ENCODE peak calls at places on chromosome 19, in ten cellular contexts. One of them, this sample, is unnamed.

GRCh38 chr19:17553256-17553655 is 2.2 kb upstream of the COLGALT1 start:
- DNase-seq in breast epithelium: no peak
- DNase-seq in body of pancreas: no peak
- DNase-seq in mammary epithelial cell: peak
- DNase-seq in A673: peak
- DNase-seq in thoracic aorta: no peak
- DNase-seq in lower lobe of right lung: no peak
- DNase-seq in PC-3: peak
- DNase-seq in ascending aorta: peak
- DNase-seq in effector memory CD4-positive, alpha-beta T cell: no peak
- DNase-seq in this sample: no peak

GRCh38 chr19:3516675-3517207 is 10.6 kb downstream of the FZR1 start:
- DNase-seq in mammary epithelial cell: no peak
- DNase-seq in lower lobe of right lung: no peak
- DNase-seq in thoracic aorta: no peak
- DNase-seq in body of pancreas: peak
- DNase-seq in A673: no peak
- DNase-seq in PC-3: peak
- DNase-seq in effector memory CD4-positive, alpha-beta T cell: no peak
- DNase-seq in ascending aorta: no peak
- DNase-seq in breast epithelium: no peak
- DNase-seq in this sample: no peak

GRCh38 chr19:10888421-10888866 is 17.1 kb downstream of the CARM1 start:
- DNase-seq in breast epithelium: no peak
- DNase-seq in body of pancreas: no peak
- DNase-seq in mammary epithelial cell: no peak
- DNase-seq in thoracic aorta: no peak
- DNase-seq in PC-3: no peak
- DNase-seq in effector memory CD4-positive, alpha-beta T cell: no peak
- DNase-seq in lower lobe of right lung: no peak
- DNase-seq in ascending aorta: no peak
- DNase-seq in A673: peak
- DNase-seq in this sample: no peak

GRCh38 chr19:11254662-11255061 is 7.7 kb downstream of the DOCK6 start:
- DNase-seq in breast epithelium: no peak
- DNase-seq in A673: no peak
- DNase-seq in mammary epithelial cell: no peak
- DNase-seq in lower lobe of right lung: no peak
- DNase-seq in PC-3: peak
- DNase-seq in effector memory CD4-positive, alpha-beta T cell: no peak
- DNase-seq in ascending aorta: no peak
- DNase-seq in body of pancreas: no peak
- DNase-seq in thoracic aorta: no peak
- DNase-seq in this sample: no peak

GRCh38 chr19:4516939-4517300 is 1.4 kb downstream of the PLIN4 start:
- DNase-seq in body of pancreas: no peak
- DNase-seq in PC-3: no peak
- DNase-seq in A673: no peak
- DNase-seq in lower lobe of right lung: no peak
- DNase-seq in breast epithelium: no peak
- DNase-seq in mammary epithelial cell: no peak
- DNase-seq in effector memory CD4-positive, alpha-beta T cell: no peak
- DNase-seq in ascending aorta: no peak
- DNase-seq in thoracic aorta: no peak
- DNase-seq in this sample: no peak

GRCh38 chr19:16096281-16096855 is 15.3 kb upstream of the RAB8A start:
- DNase-seq in ascending aorta: no peak
- DNase-seq in PC-3: no peak
- DNase-seq in mammary epithelial cell: no peak
- DNase-seq in body of pancreas: no peak
- DNase-seq in breast epithelium: no peak
- DNase-seq in effector memory CD4-positive, alpha-beta T cell: no peak
- DNase-seq in A673: no peak
- DNase-seq in lower lobe of right lung: no peak
- DNase-seq in thoracic aorta: no peak
- DNase-seq in this sample: no peak

GRCh38 chr19:58356971-58357797 is 3.9 kb upstream of the A1BG start:
- DNase-seq in effector memory CD4-positive, alpha-beta T cell: no peak
- DNase-seq in PC-3: no peak
- DNase-seq in breast epithelium: no peak
- DNase-seq in body of pancreas: no peak
- DNase-seq in lower lobe of right lung: peak
- DNase-seq in mammary epithelial cell: no peak
- DNase-seq in thoracic aorta: no peak
- DNase-seq in ascending aorta: no peak
- DNase-seq in A673: no peak
- DNase-seq in this sample: no peak

GRCh38 chr19:50794074-50794777 is 4.0 kb downstream of the ACP4 start:
- DNase-seq in body of pancreas: peak
- DNase-seq in breast epithelium: no peak
- DNase-seq in A673: peak
- DNase-seq in PC-3: peak
- DNase-seq in effector memory CD4-positive, alpha-beta T cell: no peak
- DNase-seq in lower lobe of right lung: no peak
- DNase-seq in mammary epithelial cell: peak
- DNase-seq in thoracic aorta: no peak
- DNase-seq in ascending aorta: no peak
- DNase-seq in this sample: no peak

GRCh38 chr19:55545913-55546495 is 661 bp upstream of the SBK3 start:
- DNase-seq in PC-3: no peak
- DNase-seq in body of pancreas: no peak
- DNase-seq in A673: no peak
- DNase-seq in breast epithelium: no peak
- DNase-seq in effector memory CD4-positive, alpha-beta T cell: no peak
- DNase-seq in thoracic aorta: no peak
- DNase-seq in lower lobe of right lung: no peak
- DNase-seq in ascending aorta: no peak
- DNase-seq in mammary epithelial cell: no peak
- DNase-seq in this sample: no peak

GRCh38 chr19:30375651-30376050 is 3.5 kb downstream of the ZNF536 start:
- DNase-seq in breast epithelium: no peak
- DNase-seq in effector memory CD4-positive, alpha-beta T cell: no peak
- DNase-seq in lower lobe of right lung: no peak
- DNase-seq in mammary epithelial cell: no peak
- DNase-seq in PC-3: no peak
- DNase-seq in thoracic aorta: no peak
- DNase-seq in A673: no peak
- DNase-seq in ascending aorta: no peak
- DNase-seq in body of pancreas: no peak
- DNase-seq in this sample: no peak
- H3K27ac ChIP-seq in breast epithelium: no peak
- H3K27ac ChIP-seq in effector memory CD4-positive, alpha-beta T cell: no peak
- H3K27ac ChIP-seq in lower lobe of right lung: no peak
- H3K27ac ChIP-seq in mammary epithelial cell: no peak
- H3K27ac ChIP-seq in PC-3: no peak
- H3K27ac ChIP-seq in thoracic aorta: no peak
- H3K27ac ChIP-seq in A673: no peak
- H3K27ac ChIP-seq in ascending aorta: no peak
- H3K27ac ChIP-seq in body of pancreas: no peak
- H3K27ac ChIP-seq in this sample: no peak

GRCh38 chr19:40466219-40467006 is at the start of gene SPTBN4:
- DNase-seq in breast epithelium: peak
- DNase-seq in body of pancreas: no peak
- DNase-seq in A673: no peak
- DNase-seq in ascending aorta: no peak
- DNase-seq in lower lobe of right lung: peak
- DNase-seq in PC-3: no peak
- DNase-seq in effector memory CD4-positive, alpha-beta T cell: peak
- DNase-seq in thoracic aorta: no peak
- DNase-seq in mammary epithelial cell: no peak
- DNase-seq in this sample: no peak
- H3K27ac ChIP-seq in breast epithelium: peak
- H3K27ac ChIP-seq in body of pancreas: peak
- H3K27ac ChIP-seq in A673: no peak
- H3K27ac ChIP-seq in ascending aorta: no peak
- H3K27ac ChIP-seq in lower lobe of right lung: peak
- H3K27ac ChIP-seq in PC-3: no peak
- H3K27ac ChIP-seq in effector memory CD4-positive, alpha-beta T cell: peak
- H3K27ac ChIP-seq in thoracic aorta: peak
- H3K27ac ChIP-seq in mammary epithelial cell: no peak
- H3K27ac ChIP-seq in this sample: peak

GRCh38 chr19:33905473-33905936 is 108.8 kb downstream of the KCTD15 start:
- DNase-seq in body of pancreas: no peak
- DNase-seq in A673: no peak
- DNase-seq in mammary epithelial cell: peak
- DNase-seq in thoracic aorta: no peak
- DNase-seq in lower lobe of right lung: peak
- DNase-seq in PC-3: peak
- DNase-seq in breast epithelium: no peak
- DNase-seq in ascending aorta: no peak
- DNase-seq in effector memory CD4-positive, alpha-beta T cell: no peak
- DNase-seq in this sample: no peak
- H3K27ac ChIP-seq in body of pancreas: peak
- H3K27ac ChIP-seq in A673: no peak
- H3K27ac ChIP-seq in mammary epithelial cell: no peak
- H3K27ac ChIP-seq in thoracic aorta: no peak
- H3K27ac ChIP-seq in lower lobe of right lung: peak
- H3K27ac ChIP-seq in PC-3: no peak
- H3K27ac ChIP-seq in breast epithelium: peak
- H3K27ac ChIP-seq in ascending aorta: peak
- H3K27ac ChIP-seq in effector memory CD4-positive, alpha-beta T cell: no peak
- H3K27ac ChIP-seq in this sample: no peak

DNA sequence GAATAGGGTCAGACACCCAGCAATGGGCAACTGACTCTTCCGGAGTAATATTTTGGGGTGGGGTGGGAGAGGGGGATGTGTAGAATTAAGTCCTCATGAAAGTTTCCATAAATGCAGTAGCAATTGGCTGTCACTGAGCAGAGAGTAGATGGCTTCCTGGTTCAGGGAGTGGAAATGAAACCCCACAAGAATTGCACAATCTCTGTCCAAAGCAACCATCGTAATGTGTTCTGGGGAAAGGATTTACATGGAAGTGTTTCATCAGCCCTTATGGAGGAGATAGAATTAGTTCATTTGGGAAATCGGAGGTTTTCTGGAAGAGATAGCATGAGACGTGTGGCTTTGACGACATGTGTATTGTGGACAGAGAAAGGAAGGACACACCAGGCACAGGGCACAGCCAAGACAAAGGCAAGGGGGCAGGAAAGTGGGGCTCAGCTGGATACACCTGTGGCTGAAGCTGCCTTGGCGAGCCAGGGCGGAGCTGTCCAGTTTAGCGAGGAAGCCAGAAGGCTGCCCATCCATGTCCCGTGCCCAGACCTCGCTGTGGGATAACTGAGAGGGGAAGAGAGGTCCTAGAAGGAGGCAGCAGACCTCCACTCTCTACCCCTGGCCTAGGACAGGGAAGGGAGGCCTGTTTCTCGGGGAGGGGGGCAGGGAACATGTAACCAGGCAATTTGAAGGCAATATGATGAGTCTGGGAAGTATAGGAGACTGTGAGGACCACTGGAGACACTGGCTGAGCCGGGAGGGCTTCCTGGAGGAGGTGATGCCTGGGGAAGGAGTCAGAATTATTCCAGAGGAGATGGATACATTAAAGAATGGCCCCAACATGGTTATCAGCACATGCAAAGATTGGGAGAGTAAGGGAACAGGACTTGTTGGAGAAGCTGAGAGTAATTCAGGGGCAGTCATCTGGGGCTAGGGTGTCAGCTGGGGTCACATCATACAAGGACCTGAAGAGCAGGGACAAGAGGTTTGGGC is 2.6 kb upstream of the CLEC4G start:
- DNase-seq in breast epithelium: no peak
- DNase-seq in A673: no peak
- DNase-seq in lower lobe of right lung: no peak
- DNase-seq in body of pancreas: no peak
- DNase-seq in PC-3: no peak
- DNase-seq in thoracic aorta: no peak
- DNase-seq in effector memory CD4-positive, alpha-beta T cell: no peak
- DNase-seq in mammary epithelial cell: no peak
- DNase-seq in ascending aorta: no peak
- DNase-seq in this sample: no peak
- H3K27ac ChIP-seq in breast epithelium: no peak
- H3K27ac ChIP-seq in A673: no peak
- H3K27ac ChIP-seq in lower lobe of right lung: no peak
- H3K27ac ChIP-seq in body of pancreas: no peak
- H3K27ac ChIP-seq in PC-3: no peak
- H3K27ac ChIP-seq in thoracic aorta: no peak
- H3K27ac ChIP-seq in effector memory CD4-positive, alpha-beta T cell: no peak
- H3K27ac ChIP-seq in mammary epithelial cell: no peak
- H3K27ac ChIP-seq in ascending aorta: no peak
- H3K27ac ChIP-seq in this sample: peak

DNA sequence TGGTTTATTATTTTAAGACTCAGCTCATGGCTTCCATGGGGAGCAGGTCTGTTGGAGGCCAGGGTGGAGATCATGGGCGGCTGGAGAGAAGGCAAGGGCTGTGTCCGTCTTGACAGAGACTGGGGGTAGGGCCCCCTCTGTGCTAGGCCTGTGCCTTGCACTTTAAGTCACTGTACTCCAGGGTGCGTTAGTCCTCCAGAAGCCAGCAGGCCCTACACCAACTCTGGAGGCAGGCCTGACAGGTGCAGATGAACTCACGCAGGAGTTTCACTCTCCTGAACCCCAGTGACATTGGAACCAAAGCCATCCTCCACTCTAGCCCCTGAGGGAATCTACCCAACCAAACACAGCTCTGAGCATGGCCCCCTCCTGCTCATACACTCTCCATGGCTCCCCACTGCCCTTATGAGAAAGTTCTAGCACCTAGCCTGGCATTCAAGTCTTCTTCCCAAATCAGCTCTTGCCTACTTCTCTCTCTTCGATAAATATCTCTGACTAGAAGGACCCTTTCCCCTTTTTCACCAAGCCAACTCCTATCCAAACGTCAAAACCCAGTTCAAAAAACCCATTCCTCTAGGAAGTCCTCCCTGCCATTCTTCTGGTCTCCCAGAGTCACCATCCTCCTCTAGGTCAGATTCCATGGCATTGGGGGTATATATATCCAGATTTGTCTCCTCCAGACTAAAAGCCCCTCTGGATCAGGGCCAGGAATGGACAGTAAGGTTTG is 15.1 kb downstream of the MEF2B start:
- DNase-seq in PC-3: no peak
- DNase-seq in body of pancreas: no peak
- DNase-seq in effector memory CD4-positive, alpha-beta T cell: no peak
- DNase-seq in lower lobe of right lung: no peak
- DNase-seq in thoracic aorta: no peak
- DNase-seq in ascending aorta: no peak
- DNase-seq in breast epithelium: no peak
- DNase-seq in A673: no peak
- DNase-seq in mammary epithelial cell: no peak
- DNase-seq in this sample: no peak
- H3K27ac ChIP-seq in PC-3: no peak
- H3K27ac ChIP-seq in body of pancreas: no peak
- H3K27ac ChIP-seq in effector memory CD4-positive, alpha-beta T cell: no peak
- H3K27ac ChIP-seq in lower lobe of right lung: no peak
- H3K27ac ChIP-seq in thoracic aorta: no peak
- H3K27ac ChIP-seq in ascending aorta: no peak
- H3K27ac ChIP-seq in breast epithelium: no peak
- H3K27ac ChIP-seq in A673: no peak
- H3K27ac ChIP-seq in mammary epithelial cell: no peak
- H3K27ac ChIP-seq in this sample: no peak

GRCh38 chr19:45863840-45864628 is at the start of gene FOXA3:
- DNase-seq in lower lobe of right lung: no peak
- DNase-seq in A673: peak
- DNase-seq in ascending aorta: peak
- DNase-seq in effector memory CD4-positive, alpha-beta T cell: peak
- DNase-seq in PC-3: peak
- DNase-seq in mammary epithelial cell: no peak
- DNase-seq in body of pancreas: peak
- DNase-seq in thoracic aorta: no peak
- DNase-seq in breast epithelium: no peak
- DNase-seq in this sample: no peak
- H3K27ac ChIP-seq in lower lobe of right lung: no peak
- H3K27ac ChIP-seq in A673: peak
- H3K27ac ChIP-seq in ascending aorta: no peak
- H3K27ac ChIP-seq in effector memory CD4-positive, alpha-beta T cell: no peak
- H3K27ac ChIP-seq in PC-3: no peak
- H3K27ac ChIP-seq in mammary epithelial cell: no peak
- H3K27ac ChIP-seq in body of pancreas: peak
- H3K27ac ChIP-seq in thoracic aorta: no peak
- H3K27ac ChIP-seq in breast epithelium: peak
- H3K27ac ChIP-seq in this sample: no peak

This sample was measured in coronary artery.